ENCODE peak calls at places on chromosomes 12 and 14, in four cellular contexts. H is stimulated activated CD8-positive, alpha-beta memory T cell treated with anti-CD3 and anti-CD28 coated beads, Interleukin-15, amount 100 ng/mL, for 24 hours; I is SW480; X is A172. Y is an unnamed sample.

GRCh38 chr12:16197600-16197999 is 79.9 kb downstream of the SLC15A5 start:
- DNase-seq in H (no peak), I (no peak), X (no peak), Y (no peak)

GRCh38 chr12:77855548-77855947 is 24.9 kb downstream of the NAV3 start:
- DNase-seq in X (peak), H (no peak), I (no peak), Y (peak)

GRCh38 chr14:41865894-41866293 is 259.2 kb downstream of the LRFN5 start:
- DNase-seq in H (no peak), X (no peak), I (no peak), Y (no peak)

GRCh38 chr12:95259368-95259767 is 41.8 kb downstream of the VEZT start:
- DNase-seq in H (no peak), X (no peak), I (no peak), Y (no peak)

GRCh38 chr14:26522985-26523384 is 74.8 kb downstream of the NOVA1 start:
- DNase-seq in X (no peak), H (no peak), I (no peak), Y (no peak)

GRCh38 chr12:62799766-62800406 is 135.1 kb downstream of the PPM1H start:
- DNase-seq in I (no peak), H (no peak), X (no peak), Y (no peak)

GRCh38 chr14:104398656-104399055 is 180.9 kb upstream of the C14orf180 start:
- DNase-seq in I (no peak), H (no peak), X (no peak), Y (no peak)

GRCh38 chr14:100815478-100816285 is 10.2 kb upstream of the MEG3 start:
- DNase-seq in I (no peak), H (no peak), X (no peak), Y (no peak)

GRCh38 chr12:8156416-8156815 is 399 bp upstream of the ZNF705A start:
- DNase-seq in H (no peak), X (peak), I (no peak), Y (no peak)

GRCh38 chr14:96630281-96630680 is 128.1 kb downstream of the PAPOLA start:
- DNase-seq in X (no peak), I (no peak), H (no peak), Y (no peak)

GRCh38 chr12:93569656-93570551 is 2.6 kb upstream of the SOCS2 start:
- DNase-seq in I (peak), X (peak), H (peak), Y (peak)

GRCh38 chr12:103560604-103561101 is 26.4 kb upstream of the STAB2 start:
- DNase-seq in X (peak), H (no peak), I (peak), Y (peak)

GRCh38 chr12:72207756-72208155 is 64.4 kb upstream of the TRHDE start:
- DNase-seq in H (no peak), X (peak), I (no peak), Y (no peak)

GRCh38 chr12:120394483-120395367 is 25.8 kb upstream of the MSI1 start:
- DNase-seq in I (no peak), H (no peak), X (no peak), Y (peak)

GRCh38 chr12:92648242-92649031 is 54.4 kb upstream of the PLEKHG7 start:
- DNase-seq in H (no peak), I (no peak), X (no peak), Y (peak)

GRCh38 chr14:98984027-98984718 is 287.8 kb downstream of the BCL11B start:
- DNase-seq in H (no peak), I (no peak), X (no peak), Y (no peak)

GRCh38 chr14:50530794-50531193 is 1.6 kb downstream of the MAP4K5 start:
- DNase-seq in H (no peak), X (no peak), I (no peak), Y (no peak)

GRCh38 chr12:118164798-118165486 is 29.0 kb downstream of the PEBP1 start:
- DNase-seq in X (peak), I (peak), H (no peak), Y (no peak)

GRCh38 chr14:69153848-69154208 is 909 bp upstream of the DCAF5 start:
- DNase-seq in I (no peak), H (no peak), X (no peak), Y (no peak)

GRCh38 chr14:56487761-56488160 is 91.8 kb upstream of the TMEM260 start:
- DNase-seq in X (no peak), H (no peak), I (no peak), Y (peak)

GRCh38 chr14:105859717-105860614 is 333.6 kb downstream of the TMEM121 start:
- DNase-seq in I (no peak), H (no peak), X (no peak), Y (no peak)

GRCh38 chr12:68180792-68181744 is 21.5 kb upstream of the IFNG start:
- DNase-seq in H (no peak), X (no peak), I (no peak), Y (no peak)

GRCh38 chr12:86666311-86666710 is 410.1 kb upstream of the MGAT4C start:
- DNase-seq in X (no peak), I (no peak), H (no peak), Y (no peak)

GRCh38 chr14:100673085-100673806 is 53.4 kb upstream of the DLK1 start:
- DNase-seq in I (no peak), X (no peak), H (no peak), Y (no peak)

GRCh38 chr12:52052471-52053186 is 1.4 kb downstream of the NR4A1 start:
- DNase-seq in H (no peak), I (peak), X (no peak), Y (peak)

GRCh38 chr12:130826151-130826801 is 12.8 kb downstream of the STX2 start:
- DNase-seq in I (peak), H (peak), X (peak), Y (peak)

GRCh38 chr14:64504897-64505771 is 564 bp downstream of the ZBTB1 start:
- DNase-seq in I (peak), X (peak), H (peak), Y (peak)

GRCh38 chr12:52628111-52628507 is 9.8 kb upstream of the KRT73 start:
- DNase-seq in H (no peak), X (no peak), I (no peak), Y (no peak)

GRCh38 chr14:22532345-22533056 is 56.5 kb downstream of the DAD1 start:
- DNase-seq in X (peak), H (no peak), I (no peak), Y (no peak)

GRCh38 chr14:21694425-21694824 is 20.8 kb upstream of the OR4E1 start:
- DNase-seq in X (no peak), I (no peak), H (no peak), Y (no peak)

GRCh38 chr14:54487771-54488170 is 1.0 kb downstream of the GMFB start:
- DNase-seq in I (peak), H (no peak), X (peak), Y (peak)

GRCh38 chr14:52987514-52987913 is 36.7 kb upstream of the FERMT2 start:
- DNase-seq in I (no peak), X (no peak), H (no peak), Y (no peak)

GRCh38 chr14:78316058-78316457 is 145.9 kb downstream of the NRXN3 start:
- DNase-seq in X (no peak), H (no peak), I (no peak), Y (no peak)

GRCh38 chr12:6684609-6685008 is 4.6 kb downstream of the ZNF384 start:
- DNase-seq in H (no peak), I (peak), X (peak), Y (no peak)

GRCh38 chr14:26281280-26281998 is 316.4 kb downstream of the NOVA1 start:
- DNase-seq in I (peak), X (peak), H (no peak), Y (peak)

GRCh38 chr14:52801014-52801708 is 9.8 kb upstream of the GNPNAT1 start:
- DNase-seq in H (no peak), X (peak), I (no peak), Y (peak)

GRCh38 chr14:37246427-37246829 is 48.7 kb downstream of the MIPOL1 start:
- DNase-seq in X (peak), H (no peak), I (peak), Y (peak)

GRCh38 chr14:52075371-52075770 is 6.5 kb upstream of the NID2 start:
- DNase-seq in H (no peak), X (no peak), I (no peak), Y (no peak)

GRCh38 chr12:91777268-91777997 is 368.2 kb downstream of the BTG1 start:
- DNase-seq in X (peak), I (peak), H (no peak), Y (peak)

Y was measured in foreskin keratinocyte.